ENCODE peak calls at places on chromosomes 11 and 22, in six cellular contexts. M is heart left ventricle, H is GM12891, Y is Peyer's patch, R is body of pancreas, V is upper lobe of left lung. P is an unnamed sample.

GRCh38 chr11:94740975-94741707 is 27.0 kb upstream of the AMOTL1 start:
- DNase-seq in M (no peak), H (peak), Y (no peak), R (peak), V (peak), P (peak)

GRCh38 chr22:49411236-49411635 is 416.4 kb downstream of the BRD1 start:
- DNase-seq in M (no peak), H (no peak), Y (no peak), R (no peak), V (no peak), P (no peak)

GRCh38 chr11:210122-210802 is 2.8 kb downstream of the RIC8A start:
- DNase-seq in M (no peak), H (no peak), Y (peak), R (peak), V (no peak), P (no peak)

GRCh38 chr22:20981787-20982562 is at the start of gene LZTR1:
- DNase-seq in M (peak), H (peak), Y (peak), R (peak), V (peak), P (peak)

GRCh38 chr22:38754247-38755154 is 1.3 kb downstream of the SUN2 start:
- DNase-seq in M (peak), H (no peak), Y (peak), R (peak), V (no peak), P (peak)

GRCh38 chr22:39311592-39312400 is 7.6 kb downstream of the RPL3 start:
- DNase-seq in M (peak), H (no peak), Y (no peak), R (no peak), V (no peak), P (no peak)

GRCh38 chr11:65574963-65575567 is 788 bp upstream of the EHBP1L1 start:
- DNase-seq in M (no peak), H (no peak), Y (peak), R (peak), V (peak), P (no peak)

GRCh38 chr11:110182886-110183285 is 89.7 kb downstream of the ZC3H12C start:
- DNase-seq in M (no peak), H (no peak), Y (no peak), R (no peak), V (no peak), P (no peak)

GRCh38 chr22:37183432-37184379 is 4.3 kb downstream of the C1QTNF6 start:
- DNase-seq in M (no peak), H (no peak), Y (peak), R (no peak), V (no peak), P (no peak)

GRCh38 chr11:118870396-118871343 is 13.0 kb upstream of the CXCR5 start:
- DNase-seq in M (peak), H (no peak), Y (peak), R (peak), V (no peak), P (peak)

GRCh38 chr11:83951521-83951920 is 665.4 kb upstream of the CCDC90B start:
- DNase-seq in M (no peak), H (no peak), Y (no peak), R (no peak), V (no peak), P (no peak)

GRCh38 chr11:40722179-40722795 is 737.2 kb downstream of the LRRC4C start:
- DNase-seq in M (no peak), H (peak), Y (no peak), R (no peak), V (no peak), P (peak)

GRCh38 chr11:86660011-86660595 is 12.3 kb downstream of the ME3 start:
- DNase-seq in M (no peak), H (no peak), Y (no peak), R (no peak), V (no peak), P (no peak)

GRCh38 chr11:120296554-120296953 is 28.5 kb upstream of the TLCD5 start:
- DNase-seq in M (no peak), H (no peak), Y (no peak), R (no peak), V (no peak), P (no peak)

GRCh38 chr11:75597636-75598035 is 35.6 kb downstream of the SERPINH1 start:
- DNase-seq in M (no peak), H (peak), Y (no peak), R (no peak), V (no peak), P (no peak)

GRCh38 chr11:83120328-83120727 is 36.6 kb upstream of the PCF11 start:
- DNase-seq in M (no peak), H (no peak), Y (no peak), R (no peak), V (no peak), P (no peak)

GRCh38 chr22:30654361-30654760 is 13.3 kb downstream of the DUSP18 start:
- DNase-seq in M (no peak), H (no peak), Y (no peak), R (no peak), V (peak), P (no peak)

GRCh38 chr11:35579557-35580396 is 38.5 kb upstream of the FJX1 start:
- DNase-seq in M (no peak), H (no peak), Y (no peak), R (no peak), V (no peak), P (no peak)

GRCh38 chr22:36839356-36840073 is 21.3 kb upstream of the NCF4 start:
- DNase-seq in M (no peak), H (no peak), Y (no peak), R (no peak), V (no peak), P (no peak)

GRCh38 chr11:85827768-85828639 is 17.1 kb upstream of the SYTL2 start:
- DNase-seq in M (no peak), H (no peak), Y (no peak), R (no peak), V (no peak), P (no peak)

GRCh38 chr11:113908107-113908506 is 3.5 kb downstream of the HTR3B start:
- DNase-seq in M (no peak), H (no peak), Y (no peak), R (no peak), V (no peak), P (no peak)

GRCh38 chr22:18060646-18061620 is 16.9 kb upstream of the PEX26 start:
- DNase-seq in M (no peak), H (no peak), Y (peak), R (no peak), V (no peak), P (no peak)

GRCh38 chr11:119474682-119475596 is 52.0 kb upstream of the THY1 start:
- DNase-seq in M (peak), H (no peak), Y (peak), R (peak), V (no peak), P (peak)

GRCh38 chr11:65844231-65844872 is 10.6 kb downstream of the SNX32 start:
- DNase-seq in M (no peak), H (no peak), Y (peak), R (no peak), V (no peak), P (no peak)

GRCh38 chr22:47187558-47187957 is 425.1 kb downstream of the TBC1D22A start:
- DNase-seq in M (no peak), H (no peak), Y (no peak), R (no peak), V (no peak), P (no peak)

GRCh38 chr11:117717485-117718314 is 79.3 kb downstream of the DSCAML1 start:
- DNase-seq in M (peak), H (no peak), Y (no peak), R (peak), V (peak), P (peak)

GRCh38 chr11:14541180-14541579 is 21.0 kb upstream of the PSMA1 start:
- DNase-seq in M (peak), H (no peak), Y (no peak), R (peak), V (no peak), P (no peak)

GRCh38 chr11:73866586-73866996 is 10.1 kb downstream of the COA4 start:
- DNase-seq in M (peak), H (no peak), Y (peak), R (no peak), V (no peak), P (no peak)

GRCh38 chr22:40709752-40710413 is 30.6 kb downstream of the MCHR1 start:
- DNase-seq in M (peak), H (no peak), Y (no peak), R (no peak), V (no peak), P (no peak)

GRCh38 chr22:24741769-24742168 is 32.8 kb downstream of the PIWIL3 start:
- DNase-seq in M (no peak), H (no peak), Y (no peak), R (no peak), V (no peak), P (no peak)
- TF ChIP-seq POLR2A in M (no peak), H (no peak), Y (no peak), R (no peak), V (no peak), P (no peak)

GRCh38 chr11:100961633-100962032 is 168.0 kb downstream of the PGR start:
- DNase-seq in M (no peak), H (no peak), Y (no peak), R (no peak), V (no peak), P (no peak)

GRCh38 chr11:100956321-100956720 is 173.3 kb downstream of the PGR start:
- DNase-seq in M (no peak), H (no peak), Y (no peak), R (no peak), V (no peak), P (no peak)

GRCh38 chr11:100963375-100963774 is 166.2 kb downstream of the PGR start:
- DNase-seq in M (no peak), H (no peak), Y (no peak), R (no peak), V (no peak), P (no peak)

GRCh38 chr11:100955318-100955717 is 174.3 kb downstream of the PGR start:
- DNase-seq in M (no peak), H (no peak), Y (no peak), R (no peak), V (no peak), P (no peak)

DNA sequence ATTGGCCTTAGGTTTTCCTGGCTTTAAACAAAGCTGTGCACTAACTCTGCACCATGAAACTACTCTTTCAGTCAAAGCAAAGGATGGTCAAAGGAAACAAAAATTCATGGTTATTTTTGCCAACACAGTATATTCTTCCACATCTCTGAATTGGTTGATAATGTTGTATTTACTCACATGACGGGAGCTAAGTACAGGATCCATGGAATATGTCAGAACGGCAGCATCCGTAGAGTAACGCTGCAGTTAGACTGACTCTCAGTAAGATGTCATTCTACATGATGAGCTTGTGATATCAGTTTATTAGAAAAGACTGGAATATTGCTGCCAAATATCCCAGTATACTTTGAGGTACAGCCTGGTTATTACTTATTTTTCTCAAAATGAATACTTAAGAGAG is 172.1 kb downstream of the PGR start:
- DNase-seq in M (no peak), H (no peak), Y (no peak), R (no peak), V (no peak), P (no peak)
- TF ChIP-seq POLR2A in M (no peak), H (no peak), Y (no peak), R (no peak), V (no peak), P (no peak)

DNA sequence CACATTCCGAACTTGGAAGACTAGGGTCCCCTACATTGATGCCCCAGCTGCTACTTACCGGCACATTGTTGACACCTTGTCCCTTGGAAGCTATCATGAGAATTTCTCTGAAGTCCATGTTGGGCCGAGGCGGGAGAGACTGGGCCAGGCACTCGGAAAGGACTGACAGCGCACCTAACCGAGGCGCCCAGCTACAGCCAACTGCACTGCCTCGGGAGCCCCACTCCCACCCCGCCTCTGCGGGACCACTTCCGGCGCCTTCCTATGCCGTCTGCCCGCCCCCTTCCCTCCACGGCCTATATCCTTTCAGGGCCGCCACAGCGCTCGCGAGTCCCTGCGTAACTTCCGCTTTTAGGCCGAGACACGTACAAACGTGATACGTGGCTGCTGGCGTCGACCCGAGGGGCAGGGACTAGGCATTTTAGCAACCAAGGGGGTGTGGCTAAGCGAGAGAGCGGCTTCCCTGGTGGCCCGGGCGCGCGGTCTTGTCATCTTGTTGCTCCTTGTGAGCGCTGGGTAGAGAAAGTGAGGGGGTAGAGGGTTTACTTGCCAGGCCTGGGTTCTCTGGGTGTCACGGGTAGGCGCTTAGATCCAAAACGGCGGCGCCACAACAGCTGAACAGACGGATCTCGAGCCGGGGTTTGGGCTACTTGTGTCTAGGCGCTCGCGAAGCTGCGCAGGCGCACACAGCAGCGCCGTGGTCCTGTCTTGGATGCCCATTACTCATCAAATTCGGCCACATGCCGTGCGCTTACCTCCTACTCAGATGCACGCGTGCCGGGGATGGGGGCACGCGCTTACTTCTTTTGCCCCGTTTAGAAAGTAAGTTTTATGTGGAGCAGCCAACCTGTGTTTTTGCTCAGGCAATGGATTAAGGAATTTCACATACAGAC is at the start of gene SPTY2D1:
- DNase-seq in M (peak), H (peak), Y (peak), R (peak), V (peak), P (peak)
- TF ChIP-seq POLR2A in M (peak), H (peak), Y (peak), R (peak), V (peak), P (peak)

DNA sequence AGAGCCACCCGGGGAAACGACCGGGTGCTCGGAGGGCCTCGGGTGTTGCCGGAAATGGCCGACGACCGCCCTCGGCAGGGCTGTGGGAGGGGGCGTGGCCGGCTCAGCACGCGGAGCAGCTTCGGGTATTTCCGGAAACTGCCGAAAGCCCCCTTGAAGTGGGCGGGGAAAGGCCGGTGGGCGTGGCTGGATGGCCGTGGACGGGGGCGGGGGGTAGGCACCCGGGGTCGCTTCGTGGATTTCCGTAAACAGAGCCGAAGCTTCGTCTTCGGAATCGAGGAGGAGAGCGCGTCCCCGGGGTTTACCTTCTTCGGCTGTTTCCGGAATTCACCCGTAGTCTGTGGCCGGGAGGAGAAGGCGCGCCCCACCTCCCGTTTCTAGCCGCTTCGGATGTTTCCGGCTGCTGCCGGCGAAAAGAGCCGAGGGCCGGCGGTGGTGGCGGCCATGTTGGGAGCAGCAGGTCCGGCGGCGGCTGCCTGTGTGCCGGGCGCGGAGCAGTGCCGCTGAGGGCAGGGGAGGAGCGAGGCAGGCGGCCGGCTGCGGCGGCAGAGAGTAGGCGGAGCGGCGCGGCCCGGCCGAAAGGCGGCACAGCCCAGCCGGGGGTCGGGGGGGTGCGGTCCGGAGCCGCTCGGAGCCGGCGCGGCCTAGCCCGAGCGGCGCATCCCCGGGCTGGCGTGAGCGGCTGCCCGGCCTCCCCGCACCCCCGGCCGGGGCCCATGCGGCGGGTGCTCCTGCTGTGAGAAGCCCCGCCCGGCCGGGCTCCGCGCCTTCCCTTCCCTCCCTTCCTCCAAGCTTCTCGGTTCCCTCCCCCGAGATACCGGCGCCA is at the start of gene MARK2:
- DNase-seq in M (peak), H (peak), Y (peak), R (peak), V (peak), P (peak)
- TF ChIP-seq POLR2A in M (peak), H (no peak), Y (peak), R (peak), V (peak), P (peak)

DNA sequence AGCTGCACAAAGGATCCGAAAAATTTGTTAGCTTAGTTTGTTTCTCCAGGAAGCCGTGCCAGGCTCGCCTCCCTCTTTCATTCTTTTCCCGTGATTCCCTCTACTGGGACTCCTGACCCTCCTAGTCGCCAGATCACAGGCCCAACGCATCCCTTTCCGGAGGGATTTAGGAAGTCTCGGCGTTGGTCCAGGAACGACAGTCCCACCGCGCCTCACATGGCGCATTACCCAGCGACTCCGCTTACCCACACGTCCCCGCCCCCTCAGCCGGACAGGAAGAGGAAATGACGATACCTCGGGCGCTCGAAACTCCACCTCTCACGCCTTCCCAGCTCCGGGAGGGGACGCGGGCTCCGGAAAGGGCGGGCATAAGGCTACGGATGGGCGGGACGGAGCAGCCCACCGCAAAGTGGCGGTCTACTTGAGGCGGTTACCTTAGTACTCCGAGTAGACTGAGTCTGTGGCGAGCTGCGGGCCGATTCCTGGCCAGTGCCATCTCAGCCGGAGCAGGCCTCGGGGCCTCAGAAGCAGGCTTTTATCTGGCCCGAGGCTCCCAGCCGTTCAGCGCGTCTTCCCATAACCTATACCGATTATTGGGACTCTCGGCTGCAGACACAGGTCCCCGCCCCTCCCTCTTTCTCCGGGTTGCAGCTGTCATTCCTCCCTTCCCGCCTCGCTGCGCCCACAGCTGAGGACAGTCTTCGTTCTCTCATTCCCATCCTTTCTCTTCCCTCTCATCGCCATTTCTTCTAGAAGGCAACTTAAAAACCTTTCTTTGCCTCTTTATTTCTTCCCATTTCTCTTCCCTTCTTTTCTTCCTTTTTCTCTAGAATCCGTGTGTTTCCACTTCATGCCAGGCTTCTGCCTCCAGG is at the start of gene CCDC15:
- DNase-seq in M (peak), H (peak), Y (peak), R (peak), V (peak), P (peak)
- TF ChIP-seq POLR2A in M (peak), H (peak), Y (peak), R (peak), V (peak), P (peak)

GRCh38 chr11:4094348-4095291 is at the start of gene RRM1:
- DNase-seq in M (peak), H (peak), Y (peak), R (peak), V (peak), P (peak)
- TF ChIP-seq POLR2A in M (peak), H (peak), Y (peak), R (peak), V (peak), P (no peak)

GRCh38 chr22:19680911-19681862 is 33.1 kb upstream of the SEPTIN5 start:
- DNase-seq in M (no peak), H (no peak), Y (no peak), R (no peak), V (no peak), P (no peak)
- TF ChIP-seq POLR2A in M (no peak), H (no peak), Y (no peak), R (no peak), V (no peak), P (no peak)

P was measured in thyroid gland.